ENCODE peak calls at places on chromosome 1, in nine cellular contexts. K is DMS 273 treated with DMSO at 0.1 percent for 48 hours; X is cardiac septum; Z is stimulated activated CD4-positive, alpha-beta T cell treated with anti-CD3 and anti-CD28 coated beads, Interleukin-1b, Interleukin-23, amount 100 ng/mL, for 4 hours; B is NB4; Y is sigmoid colon; F is aorta; E is pancreas; T is fibroblast of the conjunctiva. U is an unnamed sample.

GRCh38 chr1:231162970-231163830 is 1.3 kb downstream of the TRIM67 start:
- DNase-seq in Z (no peak), K (no peak), T (no peak), X (no peak), Y (no peak), B (no peak), F (no peak), E (no peak), U (no peak)

GRCh38 chr1:223345720-223346119 is 18.3 kb downstream of the SUSD4 start:
- DNase-seq in Z (no peak), T (no peak), Y (no peak), K (no peak), E (no peak), F (no peak), X (no peak), B (no peak), U (no peak)

GRCh38 chr1:98704474-98704873 is 43.0 kb downstream of the SNX7 start:
- DNase-seq in T (peak), E (no peak), Y (no peak), X (no peak), B (no peak), K (no peak), Z (no peak), F (no peak), U (no peak)

GRCh38 chr1:229230893-229231753 is 39.8 kb upstream of the RAB4A start:
- DNase-seq in E (no peak), T (no peak), Z (no peak), F (no peak), B (peak), K (no peak), X (no peak), Y (peak), U (no peak)

GRCh38 chr1:171122299-171122698 is 31.6 kb downstream of the FMO3 start:
- DNase-seq in B (no peak), E (no peak), K (no peak), F (no peak), Z (no peak), X (no peak), T (no peak), Y (no peak), U (no peak)

GRCh38 chr1:161158316-161159016 is 834 bp upstream of the USP21 start:
- DNase-seq in T (no peak), B (no peak), E (no peak), F (peak), Y (no peak), X (no peak), K (no peak), Z (no peak), U (no peak)

GRCh38 chr1:86207323-86207722 is 50.8 kb upstream of the COL24A1 start:
- DNase-seq in Y (no peak), F (no peak), T (peak), Z (no peak), X (no peak), K (no peak), B (no peak), E (no peak), U (peak)

GRCh38 chr1:66519988-66520387 is 14.0 kb upstream of the SGIP1 start:
- DNase-seq in B (no peak), K (no peak), F (no peak), E (no peak), Y (no peak), T (no peak), X (no peak), Z (no peak), U (no peak)

GRCh38 chr1:236812334-236813030 is 17.4 kb downstream of the MTR start:
- DNase-seq in K (no peak), Z (no peak), F (no peak), Y (no peak), T (no peak), E (no peak), B (no peak), X (no peak), U (no peak)

U was measured in astrocyte of the cerebellum.